ENCODE peak calls at places on chromosomes 13 and 19, in eight cellular contexts. One of them, this sample, is unnamed.

GRCh38 chr19:4709440-4710280 is 14.0 kb downstream of the DPP9 start:
- DNase-seq in suprapubic skin: no peak
- DNase-seq in astrocyte of the spinal cord: peak; percentile 11
- DNase-seq in body of pancreas: peak; percentile 85
- DNase-seq in CD8-positive, alpha-beta T cell: peak; percentile 22
- DNase-seq in MCF 10A: no peak
- DNase-seq in H1: no peak
- DNase-seq in mesothelial cell of epicardium: no peak
- DNase-seq in this sample: no peak

GRCh38 chr13:67133476-67133875 is 96.7 kb downstream of the PCDH9 start:
- DNase-seq in MCF 10A: no peak
- DNase-seq in mesothelial cell of epicardium: no peak
- DNase-seq in body of pancreas: no peak
- DNase-seq in H1: no peak
- DNase-seq in CD8-positive, alpha-beta T cell: no peak
- DNase-seq in astrocyte of the spinal cord: no peak
- DNase-seq in suprapubic skin: no peak
- DNase-seq in this sample: no peak

GRCh38 chr13:78604782-78605611 is 1.6 kb upstream of the POU4F1 start:
- DNase-seq in CD8-positive, alpha-beta T cell: no peak
- DNase-seq in suprapubic skin: no peak
- DNase-seq in mesothelial cell of epicardium: no peak
- DNase-seq in astrocyte of the spinal cord: no peak
- DNase-seq in MCF 10A: no peak
- DNase-seq in H1: peak; percentile 67
- DNase-seq in body of pancreas: no peak
- DNase-seq in this sample: no peak

GRCh38 chr13:38951525-38952313 is 38.9 kb downstream of the STOML3 start:
- DNase-seq in astrocyte of the spinal cord: no peak
- DNase-seq in CD8-positive, alpha-beta T cell: no peak
- DNase-seq in body of pancreas: peak; percentile 62
- DNase-seq in mesothelial cell of epicardium: no peak
- DNase-seq in suprapubic skin: no peak
- DNase-seq in H1: no peak
- DNase-seq in MCF 10A: peak; percentile 40
- DNase-seq in this sample: no peak

GRCh38 chr13:74204606-74205312 is 70.6 kb upstream of the KLF12 start:
- DNase-seq in H1: no peak
- DNase-seq in suprapubic skin: no peak
- DNase-seq in MCF 10A: no peak
- DNase-seq in mesothelial cell of epicardium: no peak
- DNase-seq in astrocyte of the spinal cord: peak; percentile 65
- DNase-seq in CD8-positive, alpha-beta T cell: no peak
- DNase-seq in body of pancreas: no peak
- DNase-seq in this sample: no peak

GRCh38 chr13:22812793-22813192 is 368.0 kb upstream of the SGCG start:
- DNase-seq in mesothelial cell of epicardium: no peak
- DNase-seq in body of pancreas: no peak
- DNase-seq in MCF 10A: no peak
- DNase-seq in CD8-positive, alpha-beta T cell: no peak
- DNase-seq in suprapubic skin: no peak
- DNase-seq in astrocyte of the spinal cord: no peak
- DNase-seq in H1: no peak
- DNase-seq in this sample: no peak

GRCh38 chr19:29845576-29846176 is 33.9 kb downstream of the CCNE1 start:
- DNase-seq in CD8-positive, alpha-beta T cell: no peak
- DNase-seq in H1: no peak
- DNase-seq in mesothelial cell of epicardium: peak; percentile 55
- DNase-seq in suprapubic skin: no peak
- DNase-seq in MCF 10A: peak; percentile 35
- DNase-seq in body of pancreas: no peak
- DNase-seq in astrocyte of the spinal cord: no peak
- DNase-seq in this sample: no peak

GRCh38 chr13:20412761-20413355 is 112.8 kb downstream of the CRYL1 start:
- DNase-seq in CD8-positive, alpha-beta T cell: no peak
- DNase-seq in H1: no peak
- DNase-seq in suprapubic skin: peak; percentile 31
- DNase-seq in astrocyte of the spinal cord: no peak
- DNase-seq in MCF 10A: no peak
- DNase-seq in body of pancreas: no peak
- DNase-seq in mesothelial cell of epicardium: no peak
- DNase-seq in this sample: no peak

GRCh38 chr13:27283906-27284523 is 13.4 kb downstream of the RASL11A start:
- DNase-seq in mesothelial cell of epicardium: no peak
- DNase-seq in body of pancreas: peak; percentile 42
- DNase-seq in H1: no peak
- DNase-seq in astrocyte of the spinal cord: no peak
- DNase-seq in suprapubic skin: no peak
- DNase-seq in MCF 10A: peak; percentile 56
- DNase-seq in CD8-positive, alpha-beta T cell: no peak
- DNase-seq in this sample: no peak

GRCh38 chr19:55406869-55407624 is 541 bp downstream of the UBE2S start:
- DNase-seq in body of pancreas: peak; percentile 42
- DNase-seq in mesothelial cell of epicardium: no peak
- DNase-seq in CD8-positive, alpha-beta T cell: no peak
- DNase-seq in MCF 10A: no peak
- DNase-seq in H1: no peak
- DNase-seq in astrocyte of the spinal cord: peak; percentile 25
- DNase-seq in suprapubic skin: no peak
- DNase-seq in this sample: peak; percentile 47

GRCh38 chr19:39738809-39739208 is 980 bp upstream of the CLC start:
- DNase-seq in mesothelial cell of epicardium: no peak
- DNase-seq in MCF 10A: no peak
- DNase-seq in astrocyte of the spinal cord: no peak
- DNase-seq in suprapubic skin: no peak
- DNase-seq in H1: no peak
- DNase-seq in CD8-positive, alpha-beta T cell: no peak
- DNase-seq in body of pancreas: no peak
- DNase-seq in this sample: no peak

GRCh38 chr19:1990230-1991017 is 25.1 kb downstream of the BTBD2 start:
- DNase-seq in astrocyte of the spinal cord: no peak
- DNase-seq in mesothelial cell of epicardium: no peak
- DNase-seq in H1: no peak
- DNase-seq in suprapubic skin: peak; percentile 71
- DNase-seq in CD8-positive, alpha-beta T cell: no peak
- DNase-seq in body of pancreas: no peak
- DNase-seq in MCF 10A: no peak
- DNase-seq in this sample: no peak

GRCh38 chr19:1986357-1987162 is 29.0 kb downstream of the BTBD2 start:
- DNase-seq in mesothelial cell of epicardium: no peak
- DNase-seq in MCF 10A: no peak
- DNase-seq in body of pancreas: no peak
- DNase-seq in astrocyte of the spinal cord: no peak
- DNase-seq in H1: no peak
- DNase-seq in suprapubic skin: no peak
- DNase-seq in CD8-positive, alpha-beta T cell: no peak
- DNase-seq in this sample: no peak

GRCh38 chr19:1985588-1986356 is 29.7 kb downstream of the BTBD2 start:
- DNase-seq in suprapubic skin: no peak
- DNase-seq in astrocyte of the spinal cord: no peak
- DNase-seq in mesothelial cell of epicardium: no peak
- DNase-seq in MCF 10A: no peak
- DNase-seq in body of pancreas: no peak
- DNase-seq in H1: no peak
- DNase-seq in CD8-positive, alpha-beta T cell: no peak
- DNase-seq in this sample: no peak

GRCh38 chr19:1989513-1990229 is 25.8 kb downstream of the BTBD2 start:
- DNase-seq in astrocyte of the spinal cord: no peak
- DNase-seq in body of pancreas: no peak
- DNase-seq in H1: no peak
- DNase-seq in suprapubic skin: peak; percentile 76
- DNase-seq in CD8-positive, alpha-beta T cell: no peak
- DNase-seq in MCF 10A: no peak
- DNase-seq in mesothelial cell of epicardium: no peak
- DNase-seq in this sample: no peak

DNA sequence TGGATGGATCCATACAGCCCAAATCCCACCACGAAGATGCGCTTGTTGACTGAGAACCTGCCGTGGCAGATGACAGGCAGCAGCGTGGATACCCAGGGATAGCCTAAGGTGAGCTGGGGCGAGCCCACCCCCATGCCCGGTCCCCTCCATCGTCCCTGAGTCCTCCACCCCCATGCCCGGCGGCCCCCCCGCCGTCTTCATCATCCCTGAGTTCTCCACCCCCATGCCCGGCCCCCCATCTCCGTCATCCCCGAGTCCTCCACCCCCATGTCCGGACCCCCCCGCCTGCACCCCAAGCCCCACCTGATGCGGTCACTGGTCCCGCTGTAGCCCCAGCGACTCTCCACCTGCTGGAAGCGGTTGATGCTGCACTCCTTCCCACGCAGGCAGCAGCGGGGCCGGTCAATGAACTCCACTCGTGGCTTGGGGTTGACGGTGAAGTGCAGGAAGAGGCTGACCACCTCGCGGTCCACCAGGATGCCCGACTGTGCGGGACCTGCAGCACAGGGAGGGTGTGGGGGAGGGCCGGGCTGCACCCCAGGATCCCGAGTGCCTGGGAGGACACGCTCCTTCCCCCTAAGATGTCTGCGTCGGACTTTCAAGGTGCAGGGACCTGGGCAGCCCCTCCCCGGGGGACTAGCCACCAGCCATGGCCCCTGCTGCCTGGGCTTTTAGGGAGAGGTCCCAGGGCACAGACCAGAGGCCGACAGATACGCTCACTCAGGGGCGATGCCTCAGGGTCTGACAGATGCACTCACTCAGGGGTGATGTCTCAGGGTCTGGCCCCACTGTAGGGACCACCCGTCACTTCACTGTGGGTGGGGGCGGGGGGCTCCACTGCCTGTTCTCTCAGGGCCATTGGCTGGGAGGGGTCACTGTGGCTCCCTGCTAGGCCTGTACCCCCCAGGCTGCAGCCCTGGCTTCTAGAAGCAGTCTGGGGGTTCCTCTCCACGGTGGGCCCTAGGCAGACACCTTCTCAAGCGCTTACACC is 28.0 kb downstream of the BTBD2 start:
- DNase-seq in H1: no peak
- DNase-seq in CD8-positive, alpha-beta T cell: no peak
- DNase-seq in body of pancreas: no peak
- DNase-seq in astrocyte of the spinal cord: no peak
- DNase-seq in mesothelial cell of epicardium: no peak
- DNase-seq in suprapubic skin: no peak
- DNase-seq in MCF 10A: no peak
- DNase-seq in this sample: no peak
- TF ChIP-seq CTCF in H1: peak; percentile 21
- TF ChIP-seq CTCF in CD8-positive, alpha-beta T cell: no peak
- TF ChIP-seq CTCF in body of pancreas: no peak
- TF ChIP-seq CTCF in astrocyte of the spinal cord: no peak
- TF ChIP-seq CTCF in mesothelial cell of epicardium: no peak
- TF ChIP-seq CTCF in suprapubic skin: no peak
- TF ChIP-seq CTCF in MCF 10A: no peak
- TF ChIP-seq CTCF in this sample: no peak

DNA sequence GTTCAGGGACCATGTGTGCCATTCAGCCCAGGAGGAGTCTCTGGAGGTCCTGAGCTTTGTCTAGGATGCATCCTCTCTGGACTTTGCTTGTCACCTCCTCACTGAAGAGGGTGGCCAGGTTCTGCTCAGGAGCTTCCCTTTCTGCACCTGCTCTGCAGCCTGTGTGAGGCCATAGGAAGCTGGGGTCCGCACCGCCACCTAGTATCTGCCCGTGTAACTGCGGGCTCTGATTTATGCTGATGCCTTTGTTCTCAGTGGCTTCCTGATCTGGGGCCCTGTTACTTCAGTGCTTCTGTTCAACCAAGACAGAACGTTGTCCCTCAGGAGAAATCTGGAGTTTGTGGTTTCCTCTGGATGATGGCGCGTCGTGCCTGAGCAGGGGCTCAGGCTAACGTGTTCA is 15.5 kb downstream of the ZNF610 start:
- DNase-seq in suprapubic skin: no peak
- DNase-seq in H1: peak; percentile 66
- DNase-seq in MCF 10A: no peak
- DNase-seq in astrocyte of the spinal cord: no peak
- DNase-seq in CD8-positive, alpha-beta T cell: no peak
- DNase-seq in mesothelial cell of epicardium: no peak
- DNase-seq in body of pancreas: no peak
- DNase-seq in this sample: no peak
- TF ChIP-seq CTCF in suprapubic skin: no peak
- TF ChIP-seq CTCF in H1: peak; percentile 73
- TF ChIP-seq CTCF in MCF 10A: no peak
- TF ChIP-seq CTCF in astrocyte of the spinal cord: no peak
- TF ChIP-seq CTCF in CD8-positive, alpha-beta T cell: no peak
- TF ChIP-seq CTCF in mesothelial cell of epicardium: no peak
- TF ChIP-seq CTCF in body of pancreas: no peak
- TF ChIP-seq CTCF in this sample: no peak

GRCh38 chr13:85900521-85900920 is 101.3 kb upstream of the SLITRK6 start:
- DNase-seq in mesothelial cell of epicardium: no peak
- DNase-seq in suprapubic skin: no peak
- DNase-seq in astrocyte of the spinal cord: no peak
- DNase-seq in MCF 10A: no peak
- DNase-seq in CD8-positive, alpha-beta T cell: no peak
- DNase-seq in body of pancreas: no peak
- DNase-seq in H1: no peak
- DNase-seq in this sample: no peak

DNA sequence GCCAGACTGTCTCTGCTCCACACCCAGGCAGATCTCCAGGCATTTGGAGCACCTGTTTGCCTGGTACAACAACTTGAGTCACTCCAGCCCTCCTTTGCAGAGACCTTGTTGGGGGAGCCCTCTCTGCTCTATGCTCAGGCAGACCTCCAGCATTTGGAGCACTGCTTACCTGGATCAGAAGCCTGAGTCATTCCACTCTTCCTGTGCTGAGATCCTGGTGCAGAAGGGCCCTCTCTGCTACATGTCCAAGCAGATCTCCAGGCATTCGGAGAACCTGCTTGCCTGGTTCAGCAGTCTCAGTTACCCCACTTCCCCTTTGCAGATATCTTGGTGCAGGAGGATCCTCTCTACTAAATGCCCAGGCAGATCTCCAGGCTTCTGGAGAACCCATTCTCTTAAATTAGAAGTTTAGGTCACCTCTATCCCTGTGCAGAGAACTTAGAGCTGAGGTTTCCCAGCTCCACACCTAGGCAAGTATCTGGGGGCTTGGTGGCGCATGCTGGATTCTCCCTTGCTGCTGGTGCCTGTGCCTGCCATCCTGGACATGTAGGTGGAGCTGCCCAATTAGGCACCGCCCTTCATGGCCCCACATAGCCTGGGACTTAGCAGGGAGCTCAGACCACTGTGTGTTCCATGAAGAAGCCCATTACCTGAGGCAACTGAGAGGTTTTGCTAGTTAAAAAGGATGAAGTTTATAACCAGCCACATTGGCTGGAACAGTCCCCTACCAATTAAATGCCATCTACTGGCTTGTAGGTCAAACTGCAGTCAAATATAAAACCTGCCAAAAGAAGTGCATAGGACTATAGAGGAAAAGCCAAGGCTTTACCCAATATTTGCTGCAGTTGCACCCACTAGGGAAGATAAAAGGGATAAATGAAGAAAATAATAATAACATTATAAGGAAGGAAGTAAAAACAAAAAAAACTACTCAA is 97.6 kb upstream of the SLITRK6 start:
- DNase-seq in suprapubic skin: no peak
- DNase-seq in CD8-positive, alpha-beta T cell: no peak
- DNase-seq in H1: no peak
- DNase-seq in mesothelial cell of epicardium: no peak
- DNase-seq in body of pancreas: no peak
- DNase-seq in MCF 10A: no peak
- DNase-seq in astrocyte of the spinal cord: no peak
- DNase-seq in this sample: no peak
- TF ChIP-seq CTCF in suprapubic skin: no peak
- TF ChIP-seq CTCF in CD8-positive, alpha-beta T cell: no peak
- TF ChIP-seq CTCF in H1: peak; percentile 9
- TF ChIP-seq CTCF in mesothelial cell of epicardium: peak; percentile 35
- TF ChIP-seq CTCF in body of pancreas: no peak
- TF ChIP-seq CTCF in MCF 10A: no peak
- TF ChIP-seq CTCF in astrocyte of the spinal cord: peak; percentile 17
- TF ChIP-seq CTCF in this sample: no peak

GRCh38 chr13:41652735-41653361 is 195.5 kb downstream of the RGCC start:
- DNase-seq in suprapubic skin: no peak
- DNase-seq in CD8-positive, alpha-beta T cell: peak; percentile 24
- DNase-seq in astrocyte of the spinal cord: peak; percentile 78
- DNase-seq in MCF 10A: peak; percentile 54
- DNase-seq in H1: no peak
- DNase-seq in body of pancreas: peak; percentile 21
- DNase-seq in mesothelial cell of epicardium: no peak
- DNase-seq in this sample: peak; percentile 51
- TF ChIP-seq CTCF in suprapubic skin: peak; percentile 34
- TF ChIP-seq CTCF in CD8-positive, alpha-beta T cell: peak; percentile 64
- TF ChIP-seq CTCF in astrocyte of the spinal cord: peak; percentile 45
- TF ChIP-seq CTCF in MCF 10A: peak; percentile 69
- TF ChIP-seq CTCF in H1: no peak
- TF ChIP-seq CTCF in body of pancreas: peak; percentile 7
- TF ChIP-seq CTCF in mesothelial cell of epicardium: peak; percentile 40
- TF ChIP-seq CTCF in this sample: peak; percentile 57

This sample was measured in GM10248.